ENCODE peak calls at places on chromosomes 13 and 19, in six cellular contexts. S is astrocyte; C is psoas muscle; M is GM23338; B is vagina; U is CD8-positive, alpha-beta memory T cell. Y is an unnamed sample. For H3K36me3, the result is how much of the 10 kb centered on the place peaks cover.

GRCh38 chr19:3481241-3482090 is 1.1 kb upstream of the SMIM24 start:
- DNase-seq in C (no peak), U (no peak), M (no peak), B (no peak), S (no peak), Y (no peak)

GRCh38 chr13:43019811-43020210 is 3.6 kb upstream of the DNAJC15 start:
- DNase-seq in B (no peak), M (no peak), C (no peak), S (no peak), U (no peak), Y (no peak)

GRCh38 chr19:8022275-8022674 is 16.8 kb upstream of the ELAVL1 start:
- DNase-seq in B (no peak), S (no peak), C (no peak), U (no peak), M (no peak), Y (no peak)

GRCh38 chr19:33580026-33580644 is 41.6 kb upstream of the CHST8 start:
- DNase-seq in M (no peak), S (no peak), B (no peak), U (no peak), C (no peak), Y (no peak)

GRCh38 chr19:47697863-47698609 is 15.2 kb upstream of the EHD2 start:
- DNase-seq in M (peak), U (peak), S (peak), C (peak), B (no peak), Y (peak)

GRCh38 chr13:100513987-100514670 is 74.5 kb downstream of the GGACT start:
- DNase-seq in U (no peak), M (no peak), B (no peak), S (no peak), C (no peak), Y (no peak)

GRCh38 chr19:28793391-28794168 is 419.4 kb downstream of the UQCRFS1 start:
- DNase-seq in S (no peak), B (no peak), C (no peak), U (no peak), M (peak), Y (no peak)

GRCh38 chr13:40672310-40673060 is 6.0 kb upstream of the FOXO1 start:
- DNase-seq in M (peak), B (no peak), S (peak), C (no peak), U (no peak), Y (peak)

GRCh38 chr13:91245283-91245682 is 102.2 kb upstream of the MIR17HG start:
- DNase-seq in S (no peak), U (no peak), B (no peak), M (no peak), C (no peak), Y (no peak)

GRCh38 chr19:56120371-56121179 is 520 bp downstream of the ZNF787 start:
- DNase-seq in B (no peak), M (peak), C (peak), U (peak), S (peak), Y (peak)

GRCh38 chr19:52673014-52673413 is 34.9 kb upstream of the ZNF83 start:
- DNase-seq in M (no peak), U (no peak), B (no peak), S (no peak), C (no peak), Y (no peak)

GRCh38 chr19:11538232-11539036 is at the start of gene CNN1:
- DNase-seq in M (peak), S (peak), U (no peak), C (peak), B (no peak), Y (peak)

GRCh38 chr19:13850910-13851753 is 25.8 kb upstream of the NANOS3 start:
- DNase-seq in B (no peak), M (no peak), S (peak), C (peak), U (peak), Y (peak)
- H3K4me3 ChIP-seq in B (peak), M (peak), S (peak), C (peak), U (peak), Y (peak)

DNA sequence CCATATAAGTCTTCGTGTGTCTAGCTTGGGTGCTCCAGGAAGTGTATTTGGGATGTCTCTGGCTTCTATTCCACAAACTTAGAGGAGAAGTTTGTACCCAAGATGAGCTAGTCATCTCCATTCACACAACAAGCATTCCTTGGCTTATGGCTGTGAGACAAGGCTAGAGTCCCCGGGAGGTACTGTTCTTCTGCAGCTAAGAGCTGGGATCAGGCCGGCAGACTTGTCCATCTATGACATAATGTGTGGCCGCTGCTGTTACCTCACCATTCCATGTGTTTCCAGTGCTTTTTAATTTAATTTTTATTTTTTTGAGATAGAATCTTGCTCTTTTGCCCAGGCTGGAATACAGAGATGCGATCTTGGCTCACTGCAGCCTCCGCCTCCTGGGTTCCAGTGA is 20.7 kb downstream of the GATAD2A start:
- DNase-seq in C (no peak), S (no peak), B (no peak), M (no peak), U (no peak), Y (no peak)
- H3K27ac ChIP-seq in C (no peak), S (no peak), B (no peak), M (no peak), U (no peak), Y (no peak)

DNA sequence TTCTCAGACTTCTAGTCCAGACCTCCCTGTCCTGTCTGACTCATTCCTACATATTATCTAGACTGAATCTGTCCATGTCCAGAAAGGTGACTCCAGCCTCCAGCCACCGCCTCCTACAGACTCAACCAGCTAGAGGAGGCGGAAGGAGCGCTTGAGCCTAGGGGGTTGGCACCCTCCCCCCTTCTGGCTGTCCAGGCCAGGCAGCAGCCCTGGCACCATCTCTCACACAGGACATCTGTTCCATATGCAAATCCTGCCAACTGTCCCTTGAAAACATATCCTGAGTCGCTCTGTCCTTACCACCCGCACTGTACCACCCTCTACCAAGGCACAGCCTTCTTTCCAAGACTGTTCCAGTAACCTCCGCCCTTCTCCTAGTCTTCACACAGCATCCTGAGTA is 150.7 kb upstream of the WASF3 start:
- DNase-seq in B (no peak), U (no peak), M (no peak), S (no peak), C (no peak), Y (no peak)
- H3K36me3 ChIP-seq in B (under half), U (under half), M (under half), S (under half), C (under half), Y (under half)

GRCh38 chr19:58393725-58394033 is 1.8 kb upstream of the RNF225 start:
- DNase-seq in C (no peak), B (no peak), M (no peak), U (no peak), S (no peak), Y (no peak)

GRCh38 chr19:58395979-58396627 is 647 bp downstream of the RNF225 start:
- DNase-seq in C (no peak), S (no peak), M (peak), B (no peak), U (no peak), Y (no peak)

GRCh38 chr19:58396691-58397532 is 1.5 kb downstream of the RNF225 start:
- DNase-seq in B (no peak), U (no peak), M (peak), S (no peak), C (no peak), Y (no peak)

GRCh38 chr19:58394821-58395219 is 636 bp upstream of the RNF225 start:
- DNase-seq in S (no peak), B (no peak), U (no peak), C (no peak), M (no peak), Y (no peak)

DNA sequence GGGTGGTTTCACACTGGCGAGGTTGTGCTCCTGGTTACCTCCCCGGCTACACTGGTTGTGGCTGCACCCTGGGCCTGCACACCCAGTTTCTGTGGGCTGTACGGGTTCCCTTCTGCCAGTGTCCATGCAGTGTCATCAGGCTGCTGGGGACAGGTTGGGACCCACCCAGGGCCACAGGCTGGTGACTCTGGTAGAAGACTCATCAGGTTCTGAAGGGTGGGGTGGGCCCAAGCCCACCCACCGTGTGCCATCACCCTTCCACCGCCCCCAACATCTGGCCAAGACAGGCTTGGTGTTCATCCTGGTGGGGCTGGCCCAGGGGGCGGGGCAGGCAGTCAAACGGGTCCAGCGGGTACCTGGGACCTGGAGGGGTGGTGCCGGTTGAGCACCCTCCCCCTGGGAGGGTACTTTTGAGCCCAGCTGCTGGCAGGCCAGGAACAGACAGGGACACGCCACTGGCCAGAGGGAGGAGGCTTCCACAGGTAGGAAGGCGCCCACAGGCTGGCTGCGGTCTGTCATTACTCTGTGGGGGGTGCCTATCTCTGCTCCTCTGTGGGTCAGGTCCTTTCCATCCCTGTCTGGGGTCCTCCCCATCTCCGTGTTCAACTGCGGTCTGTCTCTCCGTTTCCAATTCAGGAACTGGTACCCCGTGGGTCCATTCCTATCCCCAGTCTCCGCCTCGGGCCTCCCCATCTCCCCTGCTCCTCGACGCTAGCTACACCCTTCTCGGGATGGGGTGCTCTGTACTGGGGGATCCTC is at the start of gene RNF225:
- DNase-seq in M (peak), U (no peak), C (no peak), B (no peak), S (no peak), Y (no peak)
- H3K4me3 ChIP-seq in M (peak), U (no peak), C (peak), B (peak), S (no peak), Y (peak)

Y was measured in brain microvascular endothelial cell.